ENCODE peak calls at places on chromosomes 11 and 22, in seven cellular contexts. W is HL-60, T is GM12891, K is esophagus muscularis mucosa, R is prostate gland, M is spleen, G is GM23338. L is an unnamed sample.

GRCh38 chr11:72436667-72437066 is 2.3 kb upstream of the CLPB start:
- DNase-seq in K (no peak), T (no peak), W (no peak), R (no peak), M (no peak), G (no peak), L (no peak)

GRCh38 chr11:60500276-60500935 is 7.8 kb downstream of the MS4A12 start:
- DNase-seq in T (no peak), M (no peak), K (no peak), W (no peak), G (peak), R (no peak), L (no peak)

GRCh38 chr11:67665537-67666302 is 8.7 kb downstream of the ALDH3B2 start:
- DNase-seq in K (no peak), R (peak), W (no peak), G (no peak), T (no peak), M (no peak), L (peak)

GRCh38 chr22:50178871-50179869 is 6.5 kb upstream of the TRABD start:
- DNase-seq in M (peak), W (no peak), K (no peak), G (no peak), T (no peak), R (no peak), L (no peak)

GRCh38 chr11:110951609-110952008 is 239.4 kb upstream of the ARHGAP20 start:
- DNase-seq in K (no peak), R (no peak), W (no peak), G (no peak), T (no peak), M (no peak), L (no peak)

GRCh38 chr11:31417357-31417756 is 47.7 kb downstream of the DNAJC24 start:
- DNase-seq in R (no peak), K (no peak), G (peak), M (no peak), T (no peak), W (no peak), L (no peak)

GRCh38 chr11:2988996-2989395 is 3.1 kb downstream of the NAP1L4 start:
- DNase-seq in T (no peak), M (no peak), K (no peak), G (no peak), W (no peak), R (no peak), L (no peak)

GRCh38 chr11:119081682-119082081 is 3.0 kb upstream of the HMBS start:
- DNase-seq in T (no peak), R (no peak), M (no peak), K (no peak), W (no peak), G (no peak), L (no peak)

GRCh38 chr11:2122907-2123627 is 16.1 kb downstream of the IGF2 start:
- DNase-seq in R (no peak), G (no peak), K (no peak), T (no peak), M (peak), W (no peak), L (no peak)

GRCh38 chr11:77071671-77072605 is 5.2 kb downstream of the CAPN5 start:
- DNase-seq in W (peak), T (no peak), G (no peak), M (no peak), K (no peak), R (no peak), L (no peak)

GRCh38 chr11:77074205-77074604 is 7.4 kb downstream of the CAPN5 start:
- DNase-seq in M (no peak), G (no peak), R (no peak), T (no peak), K (no peak), W (no peak), L (no peak)

GRCh38 chr11:77074626-77075221 is 8.0 kb downstream of the CAPN5 start:
- DNase-seq in T (no peak), G (no peak), W (no peak), M (no peak), K (no peak), R (no peak), L (no peak)

GRCh38 chr11:77072851-77073327 is 6.1 kb downstream of the CAPN5 start:
- DNase-seq in R (no peak), G (no peak), T (no peak), K (no peak), W (no peak), M (no peak), L (peak)

GRCh38 chr11:77073328-77074001 is 6.7 kb downstream of the CAPN5 start:
- DNase-seq in W (no peak), M (peak), T (no peak), K (no peak), R (peak), G (no peak), L (peak)
- TF ChIP-seq POLR2AphosphoS5 in W (no peak), M (peak), T (no peak), K (peak), R (peak), G (no peak), L (no peak)

DNA sequence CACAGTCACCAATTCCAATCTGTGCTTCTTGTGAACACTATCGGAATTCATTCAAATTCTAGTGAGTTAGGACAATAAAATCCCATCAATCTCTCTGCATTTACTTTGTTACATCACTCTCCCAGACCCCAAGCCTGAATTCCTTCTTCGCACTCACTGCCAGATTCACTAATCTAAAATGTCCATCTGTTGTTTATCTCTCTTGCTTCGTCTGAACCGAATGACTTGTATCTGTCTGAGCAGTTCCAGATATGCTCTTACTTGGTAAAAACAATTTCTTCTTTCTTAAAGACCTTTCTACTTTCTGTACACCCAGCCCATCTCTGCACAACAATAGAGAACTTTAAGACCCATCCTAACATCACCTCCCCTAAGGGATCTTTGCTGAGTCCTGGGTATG is 7.0 kb downstream of the MMP10 start:
- DNase-seq in G (no peak), T (no peak), R (no peak), K (no peak), M (no peak), W (no peak), L (no peak)
- TF ChIP-seq POLR2AphosphoS5 in G (no peak), T (no peak), R (no peak), K (no peak), M (no peak), W (no peak), L (no peak)

GRCh38 chr11:313787-314547 is at the start of gene IFITM1:
- DNase-seq in T (peak), W (no peak), K (no peak), M (peak), G (peak), R (peak), L (peak)
- TF ChIP-seq POLR2AphosphoS5 in T (peak), W (no peak), K (peak), M (peak), G (peak), R (peak), L (peak)

GRCh38 chr11:114193730-114194674 is 102.2 kb upstream of the NNMT start:
- DNase-seq in W (no peak), K (no peak), T (no peak), R (no peak), G (no peak), M (no peak), L (no peak)

GRCh38 chr11:114197799-114198500 is 98.2 kb upstream of the NNMT start:
- DNase-seq in T (no peak), W (no peak), K (no peak), R (peak), G (no peak), M (peak), L (no peak)

GRCh38 chr11:114199051-114199450 is 97.1 kb upstream of the NNMT start:
- DNase-seq in R (no peak), T (no peak), M (peak), K (no peak), W (no peak), G (no peak), L (no peak)

GRCh38 chr11:114195981-114196731 is 100.0 kb upstream of the NNMT start:
- DNase-seq in G (no peak), T (no peak), R (peak), K (no peak), W (no peak), M (peak), L (no peak)

DNA sequence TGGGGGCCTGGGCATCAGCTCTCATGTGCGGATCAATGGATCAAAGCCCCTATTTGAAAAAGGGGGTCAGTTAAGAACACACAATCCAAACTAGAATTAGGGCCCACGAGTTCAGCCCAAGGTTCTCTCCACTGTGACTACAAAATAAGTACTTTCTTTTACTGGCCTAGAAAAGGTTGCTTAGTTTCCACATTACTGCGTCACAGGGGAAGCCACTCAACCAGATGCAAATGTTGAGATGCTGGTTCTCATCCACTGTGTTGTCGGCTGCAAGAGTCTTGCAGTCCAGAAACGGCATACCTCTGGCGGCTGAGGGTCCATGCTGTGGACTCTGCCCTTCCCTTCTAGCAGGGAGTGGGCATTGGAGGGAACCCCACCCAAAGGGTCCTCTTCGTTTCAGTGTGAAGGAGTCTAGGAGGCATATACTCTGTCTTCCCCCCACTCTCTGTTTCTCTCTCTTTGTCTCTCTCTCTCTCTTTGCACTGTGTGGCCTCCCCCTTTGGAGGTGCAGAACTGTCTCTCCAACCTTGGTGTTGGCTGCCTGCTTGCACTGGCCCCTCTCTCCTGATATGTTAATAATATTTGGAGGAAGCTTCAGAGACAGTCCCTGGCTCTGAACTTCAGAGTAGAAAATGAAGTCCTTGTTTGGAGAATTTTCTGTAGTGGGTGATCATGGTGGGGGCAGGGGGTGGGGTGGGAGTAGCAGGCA is 99.1 kb upstream of the NNMT start:
- DNase-seq in R (no peak), G (no peak), K (no peak), T (no peak), W (no peak), M (peak), L (no peak)
- TF ChIP-seq POLR2AphosphoS5 in R (no peak), G (no peak), K (peak), T (no peak), W (no peak), M (peak), L (no peak)

DNA sequence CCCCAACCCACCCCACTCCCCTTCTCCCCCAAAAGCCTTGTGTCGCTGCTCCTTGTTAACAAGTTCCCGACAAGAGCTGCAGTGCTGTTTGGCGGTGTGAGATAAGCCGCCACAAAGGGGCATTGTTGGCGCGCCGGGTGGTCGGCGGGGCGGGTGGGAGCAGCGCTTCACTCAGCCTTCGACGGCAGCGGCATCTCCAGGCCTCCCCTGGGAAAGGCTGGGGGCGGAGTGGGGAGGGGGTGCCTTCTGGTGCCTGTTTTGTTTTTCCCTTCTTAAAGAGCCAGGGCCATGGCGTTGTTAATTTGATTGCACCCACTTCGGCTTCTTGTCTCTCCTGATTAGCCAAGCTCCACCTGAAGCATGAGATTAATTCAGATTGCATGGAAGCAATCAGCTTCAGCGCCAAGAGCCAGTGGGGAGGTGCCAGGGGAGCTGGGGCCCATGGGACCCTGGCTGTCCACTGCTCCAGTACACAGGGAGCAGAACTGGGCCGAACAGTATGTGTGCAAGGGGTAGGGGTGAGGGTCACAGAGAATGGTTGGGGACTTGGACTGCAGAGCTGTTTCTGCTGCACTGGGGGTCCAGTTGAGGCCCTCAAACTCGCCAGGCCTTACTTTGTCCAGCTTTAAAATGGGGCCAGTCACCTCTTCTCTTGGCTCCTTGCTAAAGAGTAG is 165.1 kb downstream of the CEP164 start:
- DNase-seq in T (no peak), M (peak), G (peak), R (no peak), W (no peak), K (no peak), L (no peak)
- TF ChIP-seq POLR2AphosphoS5 in T (no peak), M (no peak), G (no peak), R (no peak), W (no peak), K (no peak), L (no peak)

GRCh38 chr11:77109236-77110019 is 6.8 kb downstream of the OMP start:
- DNase-seq in K (no peak), R (no peak), T (no peak), G (no peak), M (no peak), W (no peak), L (no peak)

GRCh38 chr11:77106759-77107158 is 4.1 kb downstream of the OMP start:
- DNase-seq in M (no peak), R (no peak), G (no peak), K (no peak), W (no peak), T (no peak), L (no peak)

GRCh38 chr11:77108436-77108835 is 5.8 kb downstream of the OMP start:
- DNase-seq in G (no peak), T (no peak), W (no peak), K (no peak), R (no peak), M (no peak), L (no peak)

GRCh38 chr11:77106321-77106720 is 3.7 kb downstream of the OMP start:
- DNase-seq in M (no peak), G (no peak), K (no peak), T (no peak), W (no peak), R (no peak), L (no peak)

GRCh38 chr11:77107950-77108349 is 5.3 kb downstream of the OMP start:
- DNase-seq in K (no peak), R (no peak), T (no peak), M (no peak), W (no peak), G (no peak), L (no peak)
- TF ChIP-seq POLR2AphosphoS5 in K (no peak), R (no peak), T (no peak), M (no peak), W (no peak), G (no peak), L (no peak)

GRCh38 chr11:13440100-13440855 is 22.7 kb downstream of the BTBD10 start:
- DNase-seq in T (no peak), K (no peak), M (no peak), W (no peak), R (peak), G (peak), L (no peak)
- TF ChIP-seq POLR2AphosphoS5 in T (no peak), K (no peak), M (no peak), W (no peak), R (peak), G (no peak), L (no peak)

DNA sequence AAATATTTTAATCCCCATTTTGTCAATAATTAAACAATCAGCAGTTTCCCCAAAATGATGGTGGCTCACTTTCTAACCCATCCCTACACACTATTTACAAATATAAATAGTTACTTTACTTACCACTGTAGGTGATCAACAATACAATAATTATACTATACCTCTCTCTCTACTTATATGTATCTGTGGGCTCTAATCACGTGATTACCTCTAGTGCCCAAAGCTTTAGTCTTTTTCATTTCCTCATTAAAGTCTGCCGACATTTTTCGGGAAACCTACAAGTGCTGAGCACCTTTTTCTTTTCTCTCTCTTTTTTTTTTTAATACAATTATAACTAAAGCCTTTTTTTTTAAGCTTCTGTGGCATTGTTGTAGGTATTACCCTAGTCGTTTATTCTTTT is 23.9 kb downstream of the DLG2 start:
- DNase-seq in K (no peak), M (no peak), G (no peak), R (no peak), T (no peak), W (no peak), L (no peak)
- TF ChIP-seq POLR2AphosphoS5 in K (no peak), M (no peak), G (no peak), R (no peak), T (no peak), W (no peak), L (no peak)

GRCh38 chr11:10413268-10413667 is 41.8 kb upstream of the AMPD3 start:
- DNase-seq in T (no peak), W (peak), R (no peak), K (peak), M (peak), G (no peak), L (no peak)

GRCh38 chr11:10414181-10414580 is 40.9 kb upstream of the AMPD3 start:
- DNase-seq in M (no peak), R (no peak), K (peak), W (no peak), T (no peak), G (no peak), L (no peak)

GRCh38 chr11:10412266-10412665 is 42.8 kb upstream of the AMPD3 start:
- DNase-seq in R (no peak), G (no peak), K (no peak), T (no peak), M (no peak), W (no peak), L (no peak)

GRCh38 chr11:10415817-10416392 is 39.2 kb upstream of the AMPD3 start:
- DNase-seq in T (no peak), K (no peak), M (no peak), R (no peak), W (no peak), G (no peak), L (no peak)

DNA sequence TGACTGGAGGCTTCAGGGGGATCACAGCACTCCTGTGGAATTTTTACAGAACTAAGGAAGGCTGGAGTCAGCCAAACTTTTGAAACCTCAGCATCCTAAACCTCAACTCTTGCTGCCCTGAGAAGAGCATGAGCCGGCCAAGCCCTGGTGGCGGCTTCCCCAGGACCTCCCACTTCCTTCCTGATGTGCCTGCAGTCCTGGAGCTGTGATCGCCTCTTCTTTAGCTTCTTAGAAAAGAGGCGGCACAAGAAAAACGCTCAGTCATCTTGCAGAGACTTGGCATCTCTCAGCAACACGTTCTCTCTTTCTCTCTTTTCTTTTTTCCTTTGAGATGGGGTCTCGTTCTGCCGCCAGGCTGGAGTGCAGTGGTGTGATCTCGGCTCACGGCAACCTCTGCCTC is 40.4 kb upstream of the AMPD3 start:
- DNase-seq in T (no peak), K (peak), W (no peak), M (peak), G (peak), R (no peak), L (peak)
- TF ChIP-seq POLR2AphosphoS5 in T (no peak), K (no peak), W (no peak), M (peak), G (no peak), R (no peak), L (no peak)

GRCh38 chr11:62336949-62337681 is at the start of gene ASRGL1:
- DNase-seq in M (peak), R (peak), W (peak), K (peak), T (peak), G (peak), L (peak)
- TF ChIP-seq POLR2AphosphoS5 in M (peak), R (peak), W (peak), K (peak), T (no peak), G (peak), L (no peak)

L was measured in GM12892.